ENCODE peak calls at places on chromosomes 5 and 9, in eight cellular contexts. One of them, this sample, is unnamed.

GRCh38 chr9:4879098-4879497 is 86.4 kb downstream of the RCL1 start:
- DNase-seq in LHCN-M2: no peak
- DNase-seq in HEK293T: no peak
- DNase-seq in CD8-positive, alpha-beta T cell: no peak
- DNase-seq in NCI-H1092 treated with DMSO at 0.1 percent for 48 hours: no peak
- DNase-seq in lung: no peak
- DNase-seq in epithelial cell of prostate: no peak
- DNase-seq in midbrain: no peak
- DNase-seq in this sample: no peak

GRCh38 chr9:103714992-103715391 is 379.1 kb upstream of the SMC2 start:
- DNase-seq in midbrain: no peak
- DNase-seq in NCI-H1092 treated with DMSO at 0.1 percent for 48 hours: no peak
- DNase-seq in HEK293T: no peak
- DNase-seq in epithelial cell of prostate: no peak
- DNase-seq in lung: no peak
- DNase-seq in LHCN-M2: no peak
- DNase-seq in CD8-positive, alpha-beta T cell: no peak
- DNase-seq in this sample: no peak

GRCh38 chr9:76810377-76810957 is 46.2 kb downstream of the PCA3 start:
- DNase-seq in NCI-H1092 treated with DMSO at 0.1 percent for 48 hours: peak; percentile 81
- DNase-seq in CD8-positive, alpha-beta T cell: no peak
- DNase-seq in HEK293T: peak; percentile 53
- DNase-seq in epithelial cell of prostate: no peak
- DNase-seq in lung: peak; percentile 37
- DNase-seq in LHCN-M2: peak; percentile 58
- DNase-seq in midbrain: peak; percentile 75
- DNase-seq in this sample: peak; percentile 73

GRCh38 chr5:165805756-165806155 is 2300.3 kb downstream of the MAT2B start:
- DNase-seq in HEK293T: peak; percentile 6
- DNase-seq in CD8-positive, alpha-beta T cell: no peak
- DNase-seq in midbrain: no peak
- DNase-seq in lung: no peak
- DNase-seq in LHCN-M2: no peak
- DNase-seq in epithelial cell of prostate: no peak
- DNase-seq in NCI-H1092 treated with DMSO at 0.1 percent for 48 hours: no peak
- DNase-seq in this sample: no peak

GRCh38 chr9:29214162-29214520 is 1640.9 kb upstream of the C9orf72 start:
- DNase-seq in NCI-H1092 treated with DMSO at 0.1 percent for 48 hours: peak; percentile 81
- DNase-seq in HEK293T: peak; percentile 51
- DNase-seq in CD8-positive, alpha-beta T cell: no peak
- DNase-seq in lung: no peak
- DNase-seq in epithelial cell of prostate: no peak
- DNase-seq in LHCN-M2: peak; percentile 38
- DNase-seq in midbrain: no peak
- DNase-seq in this sample: peak; percentile 68

GRCh38 chr5:33781286-33781685 is 110.5 kb downstream of the ADAMTS12 start:
- DNase-seq in HEK293T: no peak
- DNase-seq in lung: no peak
- DNase-seq in CD8-positive, alpha-beta T cell: no peak
- DNase-seq in NCI-H1092 treated with DMSO at 0.1 percent for 48 hours: no peak
- DNase-seq in LHCN-M2: peak; percentile 99
- DNase-seq in midbrain: no peak
- DNase-seq in epithelial cell of prostate: no peak
- DNase-seq in this sample: no peak

GRCh38 chr9:97966493-97966892 is 16.6 kb upstream of the ANP32B start:
- DNase-seq in midbrain: no peak
- DNase-seq in CD8-positive, alpha-beta T cell: no peak
- DNase-seq in epithelial cell of prostate: no peak
- DNase-seq in LHCN-M2: no peak
- DNase-seq in NCI-H1092 treated with DMSO at 0.1 percent for 48 hours: no peak
- DNase-seq in HEK293T: no peak
- DNase-seq in lung: no peak
- DNase-seq in this sample: no peak

GRCh38 chr9:68678430-68678829 is 26.6 kb upstream of the PIP5K1B start:
- DNase-seq in LHCN-M2: no peak
- DNase-seq in lung: no peak
- DNase-seq in NCI-H1092 treated with DMSO at 0.1 percent for 48 hours: no peak
- DNase-seq in epithelial cell of prostate: no peak
- DNase-seq in HEK293T: peak; percentile 68
- DNase-seq in midbrain: no peak
- DNase-seq in CD8-positive, alpha-beta T cell: no peak
- DNase-seq in this sample: no peak

GRCh38 chr5:114360816-114361723 is 800 bp upstream of the KCNN2 start:
- DNase-seq in NCI-H1092 treated with DMSO at 0.1 percent for 48 hours: peak; percentile 55
- DNase-seq in CD8-positive, alpha-beta T cell: no peak
- DNase-seq in midbrain: peak; percentile 47
- DNase-seq in HEK293T: peak; percentile 52
- DNase-seq in epithelial cell of prostate: no peak
- DNase-seq in lung: no peak
- DNase-seq in LHCN-M2: no peak
- DNase-seq in this sample: peak; percentile 7

GRCh38 chr9:89457376-89457855 is 40.5 kb downstream of the SEMA4D start:
- DNase-seq in NCI-H1092 treated with DMSO at 0.1 percent for 48 hours: no peak
- DNase-seq in HEK293T: no peak
- DNase-seq in epithelial cell of prostate: no peak
- DNase-seq in midbrain: no peak
- DNase-seq in CD8-positive, alpha-beta T cell: no peak
- DNase-seq in lung: no peak
- DNase-seq in LHCN-M2: no peak
- DNase-seq in this sample: no peak

GRCh38 chr9:120697448-120697847 is 16.8 kb downstream of the MEGF9 start:
- DNase-seq in midbrain: peak; percentile 25
- DNase-seq in epithelial cell of prostate: no peak
- DNase-seq in LHCN-M2: no peak
- DNase-seq in HEK293T: no peak
- DNase-seq in lung: no peak
- DNase-seq in CD8-positive, alpha-beta T cell: no peak
- DNase-seq in NCI-H1092 treated with DMSO at 0.1 percent for 48 hours: no peak
- DNase-seq in this sample: no peak

GRCh38 chr5:68303754-68304420 is 88.3 kb downstream of the PIK3R1 start:
- DNase-seq in CD8-positive, alpha-beta T cell: no peak
- DNase-seq in midbrain: no peak
- DNase-seq in epithelial cell of prostate: no peak
- DNase-seq in NCI-H1092 treated with DMSO at 0.1 percent for 48 hours: no peak
- DNase-seq in HEK293T: no peak
- DNase-seq in lung: no peak
- DNase-seq in LHCN-M2: no peak
- DNase-seq in this sample: no peak

GRCh38 chr5:79924936-79925893 is 65.8 kb downstream of the MTX3 start:
- DNase-seq in epithelial cell of prostate: no peak
- DNase-seq in CD8-positive, alpha-beta T cell: peak; percentile 8
- DNase-seq in LHCN-M2: peak; percentile 42
- DNase-seq in NCI-H1092 treated with DMSO at 0.1 percent for 48 hours: no peak
- DNase-seq in HEK293T: no peak
- DNase-seq in lung: no peak
- DNase-seq in midbrain: peak; percentile 12
- DNase-seq in this sample: peak; percentile 12

GRCh38 chr9:84754461-84754860 is 84.9 kb downstream of the NTRK2 start:
- DNase-seq in HEK293T: no peak
- DNase-seq in LHCN-M2: no peak
- DNase-seq in epithelial cell of prostate: no peak
- DNase-seq in NCI-H1092 treated with DMSO at 0.1 percent for 48 hours: no peak
- DNase-seq in CD8-positive, alpha-beta T cell: no peak
- DNase-seq in midbrain: no peak
- DNase-seq in lung: no peak
- DNase-seq in this sample: no peak

GRCh38 chr9:68500457-68501158 is 40.1 kb downstream of the TMEM252 start:
- DNase-seq in CD8-positive, alpha-beta T cell: no peak
- DNase-seq in HEK293T: no peak
- DNase-seq in LHCN-M2: no peak
- DNase-seq in NCI-H1092 treated with DMSO at 0.1 percent for 48 hours: no peak
- DNase-seq in lung: no peak
- DNase-seq in epithelial cell of prostate: no peak
- DNase-seq in midbrain: no peak
- DNase-seq in this sample: peak; percentile 27

GRCh38 chr5:2505217-2505616 is 246.3 kb downstream of the IRX2 start:
- DNase-seq in HEK293T: no peak
- DNase-seq in NCI-H1092 treated with DMSO at 0.1 percent for 48 hours: no peak
- DNase-seq in midbrain: no peak
- DNase-seq in epithelial cell of prostate: no peak
- DNase-seq in CD8-positive, alpha-beta T cell: no peak
- DNase-seq in lung: no peak
- DNase-seq in LHCN-M2: no peak
- DNase-seq in this sample: no peak

GRCh38 chr5:9375756-9376155 is 170.1 kb downstream of the SEMA5A start:
- DNase-seq in LHCN-M2: no peak
- DNase-seq in epithelial cell of prostate: no peak
- DNase-seq in CD8-positive, alpha-beta T cell: no peak
- DNase-seq in lung: no peak
- DNase-seq in midbrain: no peak
- DNase-seq in HEK293T: no peak
- DNase-seq in NCI-H1092 treated with DMSO at 0.1 percent for 48 hours: no peak
- DNase-seq in this sample: no peak

GRCh38 chr5:146751781-146752401 is 126.7 kb downstream of the PPP2R2B start:
- DNase-seq in epithelial cell of prostate: no peak
- DNase-seq in NCI-H1092 treated with DMSO at 0.1 percent for 48 hours: no peak
- DNase-seq in midbrain: no peak
- DNase-seq in CD8-positive, alpha-beta T cell: peak; percentile 43
- DNase-seq in LHCN-M2: peak; percentile 36
- DNase-seq in lung: no peak
- DNase-seq in HEK293T: no peak
- DNase-seq in this sample: no peak

GRCh38 chr9:98806394-98807069 is 938 bp upstream of the GALNT12 start:
- DNase-seq in HEK293T: no peak
- DNase-seq in lung: no peak
- DNase-seq in NCI-H1092 treated with DMSO at 0.1 percent for 48 hours: peak; percentile 23
- DNase-seq in LHCN-M2: peak; percentile 21
- DNase-seq in CD8-positive, alpha-beta T cell: no peak
- DNase-seq in midbrain: peak; percentile 33
- DNase-seq in epithelial cell of prostate: no peak
- DNase-seq in this sample: no peak